ENCODE peak calls at places on chromosomes 16 and 17, in seven cellular contexts. V is neural progenitor cell, Q is fibroblast of the aortic adventitia, G is progenitor cell of endocrine pancreas, Y is endothelial cell of umbilical vein, M is K562, T is AG10803. J is an unnamed sample.

GRCh38 chr17:80791758-80792284 is 199.8 kb upstream of the CHMP6 start:
- DNase-seq in V (no peak), Q (peak; percentile 95), G (no peak), Y (peak; percentile 98), M (peak; percentile 60), T (peak; percentile 93), J (peak; percentile 44)

GRCh38 chr17:67289174-67289876 is 44.3 kb upstream of the HELZ start:
- DNase-seq in V (no peak), Q (peak; percentile 96), G (no peak), Y (peak; percentile 85), M (no peak), T (peak; percentile 72), J (no peak)

GRCh38 chr17:28701987-28702751 is 9.5 kb downstream of the PROCA1 start:
- DNase-seq in V (no peak), Q (no peak), G (no peak), Y (no peak), M (no peak), T (no peak), J (no peak)

GRCh38 chr17:82892869-82893565 is 53.2 kb upstream of the ZNF750 start:
- DNase-seq in V (no peak), Q (no peak), G (no peak), Y (peak; percentile 47), M (no peak), T (no peak), J (no peak)

GRCh38 chr17:38958326-38958725 is 8.9 kb downstream of the FBXO47 start:
- DNase-seq in V (no peak), Q (peak; percentile 33), G (no peak), Y (peak; percentile 53), M (no peak), T (peak; percentile 48), J (no peak)

GRCh38 chr16:31118223-31119155 is 1.0 kb downstream of the KAT8 start:
- DNase-seq in V (no peak), Q (peak; percentile 42), G (no peak), Y (no peak), M (no peak), T (peak; percentile 75), J (no peak)

GRCh38 chr16:27319257-27319965 is 5.6 kb downstream of the IL4R start:
- DNase-seq in V (no peak), Q (no peak), G (no peak), Y (no peak), M (no peak), T (no peak), J (no peak)

GRCh38 chr16:30065943-30066881 is 652 bp downstream of the ALDOA start:
- DNase-seq in V (peak; percentile 58), Q (peak; percentile 59), G (no peak), Y (no peak), M (peak; percentile 74), T (peak; percentile 65), J (no peak)

GRCh38 chr17:42748906-42749798 is 4.3 kb upstream of the EZH1 start:
- DNase-seq in V (no peak), Q (peak; percentile 46), G (no peak), Y (no peak), M (no peak), T (no peak), J (no peak)

GRCh38 chr17:56653877-56654276 is 60.4 kb downstream of the NOG start:
- DNase-seq in V (peak; percentile 82), Q (peak; percentile 2), G (no peak), Y (peak; percentile 33), M (peak; percentile 34), T (peak; percentile 70), J (peak; percentile 11)

GRCh38 chr17:74815671-74816370 is 39.7 kb upstream of the NAT9 start:
- DNase-seq in V (peak; percentile 80), Q (no peak), G (no peak), Y (peak; percentile 7), M (peak; percentile 33), T (no peak), J (no peak)
- TF ChIP-seq CTCF in V (peak; percentile 71), Q (no peak), G (peak; percentile 19), Y (peak; percentile 37), M (peak; percentile 60), T (no peak), J (peak; percentile 7)

GRCh38 chr16:10988164-10988803 is 43.9 kb downstream of the CLEC16A start:
- DNase-seq in V (peak; percentile 35), Q (no peak), G (no peak), Y (no peak), M (peak; percentile 45), T (no peak), J (peak; percentile 48)
- TF ChIP-seq CTCF in V (peak; percentile 53), Q (peak; percentile 42), G (peak; percentile 39), Y (peak; percentile 57), M (peak; percentile 52), T (peak; percentile 43), J (peak; percentile 56)

DNA sequence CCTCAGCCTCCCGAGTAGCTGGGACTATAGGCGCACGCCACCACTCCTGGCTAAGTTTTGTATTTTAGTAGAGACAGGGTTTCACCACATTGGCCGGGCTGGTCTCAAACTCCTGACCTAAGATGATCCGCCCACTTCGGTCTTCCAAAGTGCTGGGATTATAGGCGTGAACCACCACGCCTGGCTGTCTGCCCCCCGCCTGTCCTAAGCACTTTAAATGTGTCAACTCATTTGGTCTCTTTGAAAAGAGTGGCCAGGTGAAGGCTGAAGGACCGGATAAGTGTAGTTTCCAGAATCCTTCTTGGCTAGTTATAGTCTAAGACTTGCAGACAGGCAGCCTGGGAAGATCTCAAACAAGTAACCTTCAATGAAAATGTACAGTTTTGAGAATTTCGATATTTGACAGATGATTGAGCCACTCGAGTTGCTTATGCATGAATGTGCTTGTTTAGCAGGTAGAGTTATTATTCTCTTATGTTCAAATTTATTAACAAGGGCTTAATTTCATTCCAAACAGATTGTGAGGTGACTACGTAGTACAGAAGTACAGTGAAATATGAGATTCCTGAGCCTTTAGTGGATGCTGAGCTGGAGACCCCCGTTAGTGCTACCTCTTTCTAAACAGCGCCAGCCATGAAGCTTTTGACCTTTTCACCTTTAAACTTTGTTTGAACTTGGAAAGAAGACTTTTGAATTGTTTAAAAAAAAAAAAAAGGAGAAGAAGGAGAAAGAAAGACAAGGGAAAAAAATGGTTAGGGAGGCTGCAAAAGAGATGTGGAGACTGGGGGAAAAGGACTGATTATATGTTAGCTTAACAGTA is 164.4 kb upstream of the TBX2 start:
- DNase-seq in V (no peak), Q (no peak), G (no peak), Y (no peak), M (no peak), T (no peak), J (no peak)
- TF ChIP-seq CTCF in V (no peak), Q (no peak), G (no peak), Y (no peak), M (no peak), T (no peak), J (no peak)

DNA sequence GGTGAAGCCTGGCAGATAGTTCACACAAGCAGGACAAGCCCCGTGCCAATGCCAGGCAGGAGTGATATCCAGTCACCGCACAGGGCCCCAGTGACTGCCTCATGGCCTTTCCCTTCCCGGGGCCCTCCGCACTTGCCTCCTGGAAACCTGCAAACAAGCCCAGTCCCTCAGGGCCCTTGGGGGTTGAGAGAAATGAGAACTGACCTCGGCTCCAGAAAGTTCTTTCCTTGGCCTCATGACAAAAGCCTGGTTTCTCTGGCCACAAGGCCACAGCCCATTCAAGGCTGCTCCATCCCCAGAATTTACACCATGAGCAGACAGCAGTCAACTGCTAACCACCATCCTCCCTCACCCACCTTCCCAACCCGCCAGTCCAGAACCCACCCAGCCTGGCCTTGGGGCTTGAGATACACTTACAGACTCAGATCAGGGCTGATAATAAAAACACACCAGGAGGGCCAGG is 77.6 kb downstream of the CCDC182 start:
- DNase-seq in V (no peak), Q (no peak), G (no peak), Y (no peak), M (no peak), T (no peak), J (no peak)
- TF ChIP-seq CTCF in V (no peak), Q (no peak), G (no peak), Y (no peak), M (no peak), T (no peak), J (no peak)

DNA sequence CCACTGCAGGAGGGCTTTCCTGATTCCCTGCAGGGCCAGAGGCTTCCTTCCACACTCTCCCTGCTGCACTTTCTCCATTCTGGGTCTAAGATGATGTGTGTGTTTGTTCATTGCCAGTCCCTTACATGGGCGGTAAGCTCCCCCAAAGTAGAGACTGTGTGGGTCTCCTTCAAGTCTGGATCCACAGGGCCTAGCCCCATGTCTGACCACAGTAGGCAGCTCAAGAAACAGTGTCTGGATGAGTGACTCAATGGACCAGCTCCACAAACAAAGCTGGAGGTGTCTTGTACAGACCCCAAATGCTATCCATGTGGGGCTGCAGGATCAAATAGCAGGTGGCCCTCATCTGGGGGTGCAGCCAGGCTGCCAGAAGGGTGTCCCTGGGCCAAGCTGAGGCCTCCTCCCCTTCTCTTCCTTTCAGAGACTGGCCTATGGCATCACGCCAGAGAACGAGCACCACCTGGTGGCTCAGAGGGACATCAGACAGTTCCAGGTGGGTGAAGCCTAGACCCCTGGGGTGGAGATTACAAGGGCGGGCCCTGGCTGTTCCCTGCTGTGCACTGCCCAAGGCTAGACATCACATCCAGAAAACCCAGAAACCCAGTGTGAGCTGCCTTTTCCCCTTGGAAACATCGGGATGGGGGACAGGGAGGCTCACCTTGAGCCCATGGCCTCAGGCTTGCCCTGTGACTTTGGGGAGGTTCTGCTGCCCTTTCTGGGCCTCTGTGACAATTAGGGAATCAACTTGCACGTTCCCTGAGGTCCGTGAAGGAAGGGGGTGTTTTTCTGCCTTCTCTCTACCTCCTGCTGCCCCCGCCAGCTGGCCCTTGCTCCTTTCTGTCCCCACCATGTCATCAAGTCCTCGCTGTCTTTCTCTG is 45.9 kb downstream of the SLC6A2 start:
- DNase-seq in V (peak; percentile 70), Q (peak; percentile 51), G (peak; percentile 37), Y (peak; percentile 49), M (peak; percentile 71), T (peak; percentile 37), J (no peak)
- TF ChIP-seq CTCF in V (peak; percentile 72), Q (peak; percentile 54), G (peak; percentile 79), Y (peak; percentile 69), M (peak; percentile 82), T (peak; percentile 66), J (peak; percentile 77)

GRCh38 chr16:74025-74424 is 1.6 kb upstream of the RHBDF1 start:
- DNase-seq in V (no peak), Q (no peak), G (no peak), Y (no peak), M (no peak), T (no peak), J (no peak)

GRCh38 chr16:74437-75318 is 2.2 kb upstream of the RHBDF1 start:
- DNase-seq in V (no peak), Q (no peak), G (no peak), Y (no peak), M (no peak), T (no peak), J (no peak)

GRCh38 chr16:77273-77806 is 685 bp upstream of the MPG start:
- DNase-seq in V (peak; percentile 77), Q (peak; percentile 78), G (no peak), Y (peak; percentile 65), M (no peak), T (peak; percentile 71), J (peak; percentile 73)

GRCh38 chr16:76535-77272 is 1.3 kb upstream of the MPG start:
- DNase-seq in V (no peak), Q (peak; percentile 94), G (no peak), Y (peak; percentile 75), M (peak; percentile 85), T (peak; percentile 79), J (no peak)

GRCh38 chr16:75580-76501 is 2.2 kb upstream of the MPG start:
- DNase-seq in V (peak; percentile 54), Q (peak; percentile 91), G (no peak), Y (peak; percentile 41), M (peak; percentile 54), T (peak; percentile 93), J (no peak)
- TF ChIP-seq CTCF in V (peak; percentile 12), Q (peak; percentile 59), G (peak; percentile 10), Y (peak; percentile 22), M (peak; percentile 51), T (peak; percentile 50), J (no peak)